ENCODE peak calls at places on chromosomes 13 and 19, in five cellular contexts. I is H1, P is neuronal stem cell, K is H9, T is mesenchymal stem cell. A is an unnamed sample.

GRCh38 chr13:60348097-60348496 is 48.9 kb upstream of the TDRD3 start:
- DNase-seq in I (no peak), P (no peak), K (no peak), T (no peak), A (no peak)

GRCh38 chr19:13817018-13817614 is 21.9 kb downstream of the ZSWIM4 start:
- DNase-seq in I (peak; percentile 99), P (no peak), K (peak; percentile 99), T (peak; percentile 49), A (no peak)

GRCh38 chr13:103469771-103470170 is 403.6 kb upstream of the SLC10A2 start:
- DNase-seq in I (no peak), P (no peak), K (no peak), T (no peak), A (no peak)

GRCh38 chr19:55679343-55680257 is 4.6 kb downstream of the EPN1 start:
- DNase-seq in I (no peak), P (no peak), K (no peak), T (no peak), A (peak; percentile 73)

GRCh38 chr13:108220042-108220441 is 1.9 kb downstream of the ABHD13 start:
- DNase-seq in I (no peak), P (no peak), K (no peak), T (no peak), A (no peak)

GRCh38 chr13:31675521-31675953 is 63.8 kb upstream of the RXFP2 start:
- DNase-seq in I (no peak), P (no peak), K (no peak), T (no peak), A (no peak)

GRCh38 chr19:32407004-32407992 is 1.7 kb downstream of the DPY19L3 start:
- DNase-seq in I (no peak), P (no peak), K (no peak), T (peak; percentile 53), A (peak; percentile 37)

GRCh38 chr13:51638497-51638871 is 54.2 kb downstream of the WDFY2 start:
- DNase-seq in I (no peak), P (peak; percentile 47), K (no peak), T (peak; percentile 48), A (no peak)

GRCh38 chr13:33721719-33722118 is 96.2 kb upstream of the RFC3 start:
- DNase-seq in I (no peak), P (no peak), K (no peak), T (peak; percentile 79), A (peak; percentile 62)

GRCh38 chr19:9700229-9700981 is 25.5 kb upstream of the ZNF562 start:
- DNase-seq in I (no peak), P (no peak), K (no peak), T (no peak), A (no peak)

GRCh38 chr19:55535173-55535572 is 1.8 kb downstream of the SBK2 start:
- DNase-seq in I (no peak), P (no peak), K (no peak), T (no peak), A (no peak)

GRCh38 chr13:34698953-34699352 is 243.1 kb upstream of the NBEA start:
- DNase-seq in I (no peak), P (no peak), K (no peak), T (no peak), A (no peak)

GRCh38 chr19:12731337-12731736 is 3.1 kb downstream of the TRIR start:
- DNase-seq in I (no peak), P (no peak), K (no peak), T (no peak), A (no peak)
- H3K4ac ChIP-seq in I (no peak overlapping the region), P (no peak overlapping the region), K (no peak overlapping the region), T (no peak overlapping the region), A (no peak overlapping the region)

GRCh38 chr13:73109288-73109899 is 50.6 kb downstream of the KLF5 start:
- DNase-seq in I (no peak), P (no peak), K (no peak), T (no peak), A (no peak)

GRCh38 chr13:73107970-73108369 is 49.2 kb downstream of the KLF5 start:
- DNase-seq in I (no peak), P (no peak), K (no peak), T (no peak), A (no peak)

GRCh38 chr13:73107459-73107858 is 48.7 kb downstream of the KLF5 start:
- DNase-seq in I (no peak), P (no peak), K (no peak), T (no peak), A (no peak)

GRCh38 chr13:73109969-73110368 is 51.2 kb downstream of the KLF5 start:
- DNase-seq in I (no peak), P (no peak), K (no peak), T (no peak), A (no peak)

GRCh38 chr13:73106513-73107214 is 47.9 kb downstream of the KLF5 start:
- DNase-seq in I (no peak), P (no peak), K (no peak), T (no peak), A (no peak)
- H2BK15ac ChIP-seq in I (no peak overlapping the region), P (no peak overlapping the region), K (no peak overlapping the region), T (no peak overlapping the region), A (no peak overlapping the region)

GRCh38 chr19:33997690-33998089 is 174.6 kb upstream of the LSM14A start:
- DNase-seq in I (no peak), P (no peak), K (no peak), T (no peak), A (no peak)

GRCh38 chr19:33998302-33998701 is 174.0 kb upstream of the LSM14A start:
- DNase-seq in I (no peak), P (no peak), K (no peak), T (no peak), A (no peak)

DNA sequence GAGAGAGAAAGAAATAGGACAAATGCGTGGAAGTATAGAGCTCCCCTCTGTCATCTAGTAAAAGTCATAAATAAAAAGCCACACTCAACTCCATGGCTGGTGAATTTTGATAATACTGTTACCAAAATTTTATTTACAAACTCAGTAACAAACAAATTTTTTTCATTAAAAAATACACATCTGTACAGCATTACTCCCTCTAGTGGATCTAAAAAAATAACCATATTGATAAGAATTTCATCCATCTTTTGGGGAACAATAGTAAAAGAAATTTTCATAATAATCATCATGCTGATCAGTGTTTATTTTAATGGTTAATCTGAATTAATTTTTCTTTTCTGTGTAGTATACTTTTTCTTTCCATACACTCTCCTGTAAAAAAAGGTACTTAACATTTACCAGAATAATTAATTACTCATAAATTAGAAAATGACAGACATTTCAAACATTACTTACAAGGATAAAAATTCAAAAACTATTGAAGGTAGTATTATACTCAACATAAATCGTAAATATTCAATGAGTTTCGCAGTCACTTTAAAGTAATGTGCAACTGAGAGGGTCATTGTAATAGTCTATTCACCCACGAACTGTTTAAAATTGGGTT is 173.5 kb upstream of the LSM14A start:
- DNase-seq in I (no peak), P (no peak), K (no peak), T (peak; percentile 6), A (no peak)
- H2AFZ ChIP-seq in I (no peak overlapping the region), P (no peak overlapping the region), K (no peak overlapping the region), T (no peak overlapping the region), A (no peak overlapping the region)

DNA sequence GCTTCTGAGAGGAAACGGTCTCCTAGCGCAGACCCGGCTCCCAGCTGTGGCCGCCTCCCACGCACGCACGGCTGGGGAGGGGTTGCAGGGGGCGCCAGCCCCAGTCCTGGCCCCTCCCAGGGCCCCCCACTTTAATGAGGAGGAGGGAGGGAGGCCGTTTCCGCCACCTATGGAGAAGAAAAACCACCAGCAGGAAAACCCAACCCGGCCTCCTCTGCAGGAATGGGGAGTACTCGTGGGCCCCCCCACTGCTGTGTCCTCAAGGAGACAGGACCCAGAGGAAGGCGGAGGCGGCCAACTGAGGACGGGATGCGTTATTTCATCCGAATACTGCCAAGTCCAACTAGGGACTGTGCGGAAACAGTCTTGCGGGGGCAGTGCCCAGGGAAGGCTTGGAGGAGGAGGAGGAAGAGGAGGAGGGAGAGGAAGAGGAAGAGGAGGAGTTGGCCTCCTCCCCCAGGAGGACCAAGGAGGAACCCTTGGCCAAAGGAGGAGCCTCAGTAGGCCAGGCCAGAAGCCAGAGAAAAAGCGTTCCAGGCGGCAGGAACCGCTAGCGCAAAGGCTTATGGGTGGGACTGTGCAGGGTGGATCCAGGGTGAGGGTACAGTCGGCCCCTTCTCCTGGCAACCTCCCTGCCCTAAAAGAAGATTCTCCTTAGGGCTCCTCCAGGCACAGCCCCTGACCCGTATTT is 3.9 kb upstream of the SSBP4 start:
- DNase-seq in I (no peak), P (no peak), K (peak; percentile 28), T (no peak), A (peak; percentile 66)
- H3K4ac ChIP-seq in I (no peak overlapping the region), P (no peak overlapping the region), K (no peak overlapping the region), T (peak overlapping the region; percentile 88), A (peak overlapping the region; percentile 97)

A was measured in IMR-90.